ENCODE peak calls at places on chromosome 2, in seven cellular contexts. One of them, this sample, is unnamed.

GRCh38 chr2:137638932-137639331 is 325.3 kb upstream of the HNMT start:
- DNase-seq in astrocyte of the spinal cord: no peak
- DNase-seq in AG04450: no peak
- DNase-seq in lower leg skin: no peak
- DNase-seq in esophagus squamous epithelium: no peak
- DNase-seq in cardiac muscle cell: no peak
- DNase-seq in CD8-positive, alpha-beta T cell: no peak
- DNase-seq in this sample: no peak

GRCh38 chr2:233089851-233090250 is 29.7 kb downstream of the INPP5D start:
- DNase-seq in astrocyte of the spinal cord: no peak
- DNase-seq in cardiac muscle cell: no peak
- DNase-seq in esophagus squamous epithelium: no peak
- DNase-seq in CD8-positive, alpha-beta T cell: no peak
- DNase-seq in AG04450: no peak
- DNase-seq in lower leg skin: no peak
- DNase-seq in this sample: no peak

GRCh38 chr2:67752964-67753363 is 309.8 kb downstream of the C1D start:
- DNase-seq in esophagus squamous epithelium: no peak
- DNase-seq in AG04450: peak; percentile 89
- DNase-seq in CD8-positive, alpha-beta T cell: no peak
- DNase-seq in astrocyte of the spinal cord: peak; percentile 44
- DNase-seq in lower leg skin: no peak
- DNase-seq in cardiac muscle cell: peak; percentile 42
- DNase-seq in this sample: no peak

GRCh38 chr2:239516954-239517305 is 116.1 kb upstream of the HDAC4 start:
- DNase-seq in cardiac muscle cell: no peak
- DNase-seq in lower leg skin: no peak
- DNase-seq in astrocyte of the spinal cord: no peak
- DNase-seq in CD8-positive, alpha-beta T cell: no peak
- DNase-seq in AG04450: no peak
- DNase-seq in esophagus squamous epithelium: no peak
- DNase-seq in this sample: no peak

GRCh38 chr2:170335351-170335750 is 157.4 kb downstream of the MYO3B start:
- DNase-seq in cardiac muscle cell: no peak
- DNase-seq in AG04450: no peak
- DNase-seq in CD8-positive, alpha-beta T cell: no peak
- DNase-seq in esophagus squamous epithelium: no peak
- DNase-seq in lower leg skin: no peak
- DNase-seq in astrocyte of the spinal cord: peak; percentile 7
- DNase-seq in this sample: no peak

GRCh38 chr2:44398243-44398897 is 36.6 kb downstream of the CAMKMT start:
- DNase-seq in CD8-positive, alpha-beta T cell: no peak
- DNase-seq in AG04450: no peak
- DNase-seq in cardiac muscle cell: no peak
- DNase-seq in esophagus squamous epithelium: no peak
- DNase-seq in lower leg skin: no peak
- DNase-seq in astrocyte of the spinal cord: no peak
- DNase-seq in this sample: no peak

GRCh38 chr2:234701421-234701820 is 204.5 kb upstream of the ARL4C start:
- DNase-seq in AG04450: no peak
- DNase-seq in esophagus squamous epithelium: no peak
- DNase-seq in CD8-positive, alpha-beta T cell: no peak
- DNase-seq in cardiac muscle cell: no peak
- DNase-seq in astrocyte of the spinal cord: no peak
- DNase-seq in lower leg skin: no peak
- DNase-seq in this sample: no peak

GRCh38 chr2:41750829-41751228 is 297.0 kb upstream of the PKDCC start:
- DNase-seq in esophagus squamous epithelium: no peak
- DNase-seq in astrocyte of the spinal cord: no peak
- DNase-seq in lower leg skin: no peak
- DNase-seq in CD8-positive, alpha-beta T cell: no peak
- DNase-seq in AG04450: no peak
- DNase-seq in cardiac muscle cell: no peak
- DNase-seq in this sample: no peak

GRCh38 chr2:108607706-108608301 is 73.5 kb downstream of the LIMS1 start:
- DNase-seq in esophagus squamous epithelium: no peak
- DNase-seq in CD8-positive, alpha-beta T cell: peak; percentile 48
- DNase-seq in cardiac muscle cell: peak; percentile 63
- DNase-seq in lower leg skin: peak; percentile 24
- DNase-seq in AG04450: no peak
- DNase-seq in astrocyte of the spinal cord: peak; percentile 60
- DNase-seq in this sample: no peak

GRCh38 chr2:168926621-168927386 is 25.7 kb downstream of the G6PC2 start:
- DNase-seq in lower leg skin: no peak
- DNase-seq in AG04450: no peak
- DNase-seq in CD8-positive, alpha-beta T cell: no peak
- DNase-seq in astrocyte of the spinal cord: no peak
- DNase-seq in cardiac muscle cell: peak; percentile 17
- DNase-seq in esophagus squamous epithelium: no peak
- DNase-seq in this sample: no peak

GRCh38 chr2:43251171-43251731 is 24.8 kb upstream of the ZFP36L2 start:
- DNase-seq in lower leg skin: no peak
- DNase-seq in AG04450: peak; percentile 62
- DNase-seq in esophagus squamous epithelium: no peak
- DNase-seq in cardiac muscle cell: peak; percentile 65
- DNase-seq in astrocyte of the spinal cord: peak; percentile 82
- DNase-seq in CD8-positive, alpha-beta T cell: no peak
- DNase-seq in this sample: no peak

GRCh38 chr2:168780671-168781071 is 21.8 kb upstream of the NOSTRIN start:
- DNase-seq in cardiac muscle cell: peak; percentile 7
- DNase-seq in esophagus squamous epithelium: no peak
- DNase-seq in AG04450: no peak
- DNase-seq in lower leg skin: no peak
- DNase-seq in astrocyte of the spinal cord: no peak
- DNase-seq in CD8-positive, alpha-beta T cell: no peak
- DNase-seq in this sample: no peak

GRCh38 chr2:224918626-224919471 is 123.4 kb downstream of the DOCK10 start:
- DNase-seq in CD8-positive, alpha-beta T cell: no peak
- DNase-seq in AG04450: no peak
- DNase-seq in astrocyte of the spinal cord: no peak
- DNase-seq in cardiac muscle cell: no peak
- DNase-seq in lower leg skin: no peak
- DNase-seq in esophagus squamous epithelium: no peak
- DNase-seq in this sample: no peak

GRCh38 chr2:160918909-160919503 is 241.2 kb upstream of the TANK start:
- DNase-seq in AG04450: no peak
- DNase-seq in lower leg skin: peak; percentile 26
- DNase-seq in cardiac muscle cell: peak; percentile 87
- DNase-seq in astrocyte of the spinal cord: peak; percentile 55
- DNase-seq in CD8-positive, alpha-beta T cell: no peak
- DNase-seq in esophagus squamous epithelium: no peak
- DNase-seq in this sample: peak; percentile 32

GRCh38 chr2:188365058-188365641 is 73.5 kb downstream of the GULP1 start:
- DNase-seq in lower leg skin: no peak
- DNase-seq in cardiac muscle cell: no peak
- DNase-seq in CD8-positive, alpha-beta T cell: no peak
- DNase-seq in AG04450: no peak
- DNase-seq in esophagus squamous epithelium: no peak
- DNase-seq in astrocyte of the spinal cord: no peak
- DNase-seq in this sample: no peak

GRCh38 chr2:64274399-64275173 is 130.4 kb upstream of the PELI1 start:
- DNase-seq in astrocyte of the spinal cord: peak; percentile 27
- DNase-seq in AG04450: no peak
- DNase-seq in CD8-positive, alpha-beta T cell: no peak
- DNase-seq in cardiac muscle cell: no peak
- DNase-seq in lower leg skin: no peak
- DNase-seq in esophagus squamous epithelium: no peak
- DNase-seq in this sample: no peak

GRCh38 chr2:20569464-20570223 is 81.3 kb downstream of the HS1BP3 start:
- DNase-seq in cardiac muscle cell: no peak
- DNase-seq in astrocyte of the spinal cord: no peak
- DNase-seq in AG04450: no peak
- DNase-seq in CD8-positive, alpha-beta T cell: no peak
- DNase-seq in esophagus squamous epithelium: no peak
- DNase-seq in lower leg skin: no peak
- DNase-seq in this sample: no peak

GRCh38 chr2:216408426-216409315 is 3.6 kb upstream of the SMARCAL1 start:
- DNase-seq in AG04450: no peak
- DNase-seq in esophagus squamous epithelium: no peak
- DNase-seq in CD8-positive, alpha-beta T cell: no peak
- DNase-seq in lower leg skin: no peak
- DNase-seq in cardiac muscle cell: no peak
- DNase-seq in astrocyte of the spinal cord: no peak
- DNase-seq in this sample: no peak
- TF ChIP-seq CTCF in AG04450: no peak
- TF ChIP-seq CTCF in esophagus squamous epithelium: no peak
- TF ChIP-seq CTCF in CD8-positive, alpha-beta T cell: no peak
- TF ChIP-seq CTCF in lower leg skin: no peak
- TF ChIP-seq CTCF in cardiac muscle cell: no peak
- TF ChIP-seq CTCF in astrocyte of the spinal cord: no peak
- TF ChIP-seq CTCF in this sample: no peak

DNA sequence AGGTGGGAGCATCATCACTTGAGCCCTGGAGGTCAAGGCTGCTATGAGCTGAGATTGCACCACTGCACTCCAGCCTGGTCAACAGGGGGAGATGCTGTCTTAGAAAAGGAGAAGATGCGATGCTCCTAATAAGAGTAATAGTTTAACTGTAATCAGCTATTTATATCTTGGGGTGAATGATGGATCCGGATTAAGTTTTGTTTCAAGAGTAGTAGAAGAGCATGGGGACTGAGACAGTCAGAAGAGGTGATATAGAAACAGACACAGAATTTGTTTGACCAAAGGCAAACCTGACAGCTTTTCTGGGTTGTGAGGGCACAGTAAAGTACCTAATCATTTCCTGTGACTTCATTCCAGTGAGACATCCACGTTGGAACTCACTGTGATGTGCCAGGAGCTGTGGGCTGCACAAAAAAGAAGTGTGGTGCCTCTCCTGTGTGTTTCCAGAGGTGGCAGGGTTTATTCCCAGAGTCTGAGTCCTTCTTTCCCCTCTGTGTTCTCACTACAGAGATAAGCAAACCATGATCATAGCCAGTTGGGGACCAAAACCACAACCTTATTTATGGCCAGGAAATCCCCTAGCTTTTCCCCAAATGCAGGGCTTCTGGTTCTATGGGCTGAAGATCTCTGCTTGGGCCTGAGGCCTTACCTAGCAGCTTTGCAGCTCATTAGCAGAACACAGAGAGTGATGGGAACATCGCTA is 113.7 kb downstream of the XRCC5 start:
- DNase-seq in esophagus squamous epithelium: no peak
- DNase-seq in lower leg skin: no peak
- DNase-seq in CD8-positive, alpha-beta T cell: no peak
- DNase-seq in cardiac muscle cell: peak; percentile 21
- DNase-seq in AG04450: no peak
- DNase-seq in astrocyte of the spinal cord: peak; percentile 29
- DNase-seq in this sample: no peak
- TF ChIP-seq CTCF in esophagus squamous epithelium: no peak
- TF ChIP-seq CTCF in lower leg skin: no peak
- TF ChIP-seq CTCF in CD8-positive, alpha-beta T cell: no peak
- TF ChIP-seq CTCF in cardiac muscle cell: peak; percentile 36
- TF ChIP-seq CTCF in AG04450: peak; percentile 55
- TF ChIP-seq CTCF in astrocyte of the spinal cord: peak; percentile 48
- TF ChIP-seq CTCF in this sample: peak; percentile 29

DNA sequence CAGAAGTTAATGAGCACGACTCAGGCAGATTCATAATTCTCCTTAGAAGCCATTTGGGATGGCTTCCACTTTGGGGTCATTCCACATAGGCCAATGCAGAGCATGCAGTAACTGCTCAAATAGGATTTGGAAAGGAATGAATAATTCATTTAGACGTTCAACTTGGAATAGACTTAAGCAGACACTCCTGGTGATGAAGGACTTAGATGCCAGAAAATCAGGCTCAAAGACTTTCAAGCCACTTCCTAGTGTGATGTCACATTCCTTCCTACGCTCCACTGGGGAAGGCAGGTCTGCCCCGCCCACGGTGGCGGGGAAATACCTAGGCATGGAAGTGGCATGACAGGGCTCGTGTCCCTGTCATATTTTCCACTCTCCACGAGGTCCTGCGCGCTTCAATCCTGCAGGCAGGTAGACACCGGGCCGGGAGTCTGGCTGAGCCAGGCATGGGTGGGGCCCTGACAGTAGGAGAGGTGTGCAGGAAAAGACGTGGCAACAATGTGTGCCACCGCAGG is at the start of gene IL1RL2:
- DNase-seq in cardiac muscle cell: peak; percentile 71
- DNase-seq in AG04450: no peak
- DNase-seq in esophagus squamous epithelium: no peak
- DNase-seq in lower leg skin: peak; percentile 50
- DNase-seq in CD8-positive, alpha-beta T cell: no peak
- DNase-seq in astrocyte of the spinal cord: no peak
- DNase-seq in this sample: no peak
- TF ChIP-seq CTCF in cardiac muscle cell: no peak
- TF ChIP-seq CTCF in AG04450: no peak
- TF ChIP-seq CTCF in esophagus squamous epithelium: no peak
- TF ChIP-seq CTCF in lower leg skin: no peak
- TF ChIP-seq CTCF in CD8-positive, alpha-beta T cell: no peak
- TF ChIP-seq CTCF in astrocyte of the spinal cord: no peak
- TF ChIP-seq CTCF in this sample: no peak

DNA sequence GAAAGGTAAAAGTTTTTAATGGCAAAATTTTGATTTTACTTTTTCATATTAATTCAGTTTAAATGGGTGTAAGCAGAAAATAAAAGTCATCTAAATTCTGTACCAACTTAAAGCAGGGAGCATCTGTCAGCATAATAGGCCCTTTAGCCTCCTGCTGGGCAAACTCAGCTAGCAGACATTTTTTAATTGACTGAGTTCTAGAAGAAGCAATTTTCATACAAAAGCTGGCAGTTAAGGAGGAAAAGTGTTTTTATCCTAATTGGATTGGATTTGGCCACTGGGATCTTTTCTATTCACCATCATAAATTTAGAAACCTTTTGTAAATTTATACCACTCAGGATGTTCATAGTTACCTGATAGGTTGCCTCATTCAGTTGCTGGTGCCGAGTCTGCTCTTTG is 262.7 kb upstream of the FSIP2 start:
- DNase-seq in cardiac muscle cell: no peak
- DNase-seq in astrocyte of the spinal cord: no peak
- DNase-seq in CD8-positive, alpha-beta T cell: no peak
- DNase-seq in esophagus squamous epithelium: no peak
- DNase-seq in AG04450: no peak
- DNase-seq in lower leg skin: no peak
- DNase-seq in this sample: no peak
- TF ChIP-seq CTCF in cardiac muscle cell: no peak
- TF ChIP-seq CTCF in astrocyte of the spinal cord: no peak
- TF ChIP-seq CTCF in CD8-positive, alpha-beta T cell: no peak
- TF ChIP-seq CTCF in esophagus squamous epithelium: no peak
- TF ChIP-seq CTCF in AG04450: no peak
- TF ChIP-seq CTCF in lower leg skin: no peak
- TF ChIP-seq CTCF in this sample: peak; percentile 36

DNA sequence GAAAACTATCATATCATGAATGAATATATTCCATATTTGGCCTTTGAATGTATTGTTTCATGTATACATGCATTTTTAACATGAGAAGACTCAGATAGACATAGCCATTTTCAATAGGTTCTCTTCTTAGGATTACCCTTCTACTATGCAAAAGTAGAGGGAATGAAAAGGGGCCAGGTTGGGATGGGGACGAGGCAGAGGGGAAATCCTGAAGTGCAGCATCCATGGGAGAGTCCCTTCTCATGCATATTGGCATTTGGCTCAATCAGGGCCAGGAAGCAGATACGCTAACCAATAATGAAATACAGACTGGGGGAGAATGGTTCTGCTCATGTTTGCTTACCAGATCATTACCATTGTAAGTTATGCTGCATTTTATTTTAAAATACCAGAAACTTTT is 475.8 kb downstream of the STK39 start:
- DNase-seq in AG04450: no peak
- DNase-seq in CD8-positive, alpha-beta T cell: no peak
- DNase-seq in lower leg skin: no peak
- DNase-seq in cardiac muscle cell: no peak
- DNase-seq in esophagus squamous epithelium: no peak
- DNase-seq in astrocyte of the spinal cord: no peak
- DNase-seq in this sample: no peak
- TF ChIP-seq CTCF in AG04450: no peak
- TF ChIP-seq CTCF in CD8-positive, alpha-beta T cell: no peak
- TF ChIP-seq CTCF in lower leg skin: no peak
- TF ChIP-seq CTCF in cardiac muscle cell: no peak
- TF ChIP-seq CTCF in esophagus squamous epithelium: no peak
- TF ChIP-seq CTCF in astrocyte of the spinal cord: no peak
- TF ChIP-seq CTCF in this sample: no peak